ENCODE peak calls at places on chromosomes 6 and 20, in five cellular contexts. Q, B, V, A and Y are unnamed samples.

GRCh38 chr6:166423051-166423745 is 40.5 kb upstream of the MPC1 start:
- DNase-seq in Q (no peak), B (no peak), V (no peak), A (no peak), Y (no peak)

GRCh38 chr6:115310156-115310555 is 750.5 kb downstream of the FRK start:
- DNase-seq in Q (no peak), B (no peak), V (no peak), A (peak), Y (no peak)

GRCh38 chr6:39956951-39957350 is 22.7 kb upstream of the MOCS1 start:
- DNase-seq in Q (no peak), B (no peak), V (no peak), A (no peak), Y (no peak)

GRCh38 chr6:108755257-108756240 is 92.7 kb upstream of the ARMC2 start:
- DNase-seq in Q (no peak), B (no peak), V (no peak), A (peak), Y (no peak)

GRCh38 chr6:158819977-158820632 is 937 bp upstream of the EZR start:
- DNase-seq in Q (no peak), B (no peak), V (peak), A (peak), Y (no peak)

GRCh38 chr6:145814035-145814500 is 527 bp downstream of the FBXO30 start:
- DNase-seq in Q (peak), B (no peak), V (peak), A (peak), Y (no peak)

GRCh38 chr6:75402296-75402695 is 91.3 kb downstream of the FILIP1 start:
- DNase-seq in Q (no peak), B (no peak), V (no peak), A (no peak), Y (no peak)

GRCh38 chr6:74733830-74734591 is 471.8 kb downstream of the COL12A1 start:
- DNase-seq in Q (no peak), B (no peak), V (no peak), A (no peak), Y (no peak)

GRCh38 chr6:106748547-106749207 is 119.3 kb downstream of the QRSL1 start:
- DNase-seq in Q (no peak), B (no peak), V (no peak), A (peak), Y (no peak)

GRCh38 chr20:20410678-20411077 is 42.8 kb downstream of the INSM1 start:
- DNase-seq in Q (no peak), B (no peak), V (peak), A (peak), Y (peak)

GRCh38 chr6:87029711-87030314 is 65.1 kb downstream of the CGA start:
- DNase-seq in Q (peak), B (no peak), V (peak), A (no peak), Y (no peak)

GRCh38 chr20:63017076-63017825 is 10.5 kb upstream of the BHLHE23 start:
- DNase-seq in Q (no peak), B (no peak), V (no peak), A (no peak), Y (no peak)